ENCODE peak calls at places on chromosome 17, in nine cellular contexts. S is uterus, M is HCT116, W is upper lobe of right lung, N is A549, R is endodermal cell, G is left lung, A is tibial artery, X is lung. V is an unnamed sample. For H3K4me1 and H3K9me3, the result is how much of the 10 kb centered on the place peaks cover.

GRCh38 chr17:21354796-21355385 is 21.3 kb upstream of the KCNJ12 start:
- DNase-seq in S (no peak), M (no peak), W (no peak), N (no peak), R (no peak), G (peak), A (no peak), X (no peak), V (no peak)

GRCh38 chr17:30336369-30337171 is 2.7 kb upstream of the TMIGD1 start:
- DNase-seq in S (no peak), M (peak), W (no peak), N (peak), R (peak), G (no peak), A (no peak), X (peak), V (peak)

GRCh38 chr17:73335591-73336503 is 24.0 kb upstream of the CDC42EP4 start:
- DNase-seq in S (no peak), M (no peak), W (no peak), N (no peak), R (no peak), G (peak), A (no peak), X (no peak), V (no peak)

GRCh38 chr17:752620-753219 is 656 bp upstream of the GEMIN4 start:
- DNase-seq in S (peak), M (no peak), W (peak), N (peak), R (peak), G (peak), A (peak), X (peak), V (peak)

GRCh38 chr17:8649157-8650118 is 18.9 kb upstream of the MYH10 start:
- DNase-seq in S (peak), M (no peak), W (no peak), N (no peak), R (no peak), G (no peak), A (peak), X (no peak), V (peak)

GRCh38 chr17:37162800-37163199 is 213.0 kb upstream of the C17orf78 start:
- DNase-seq in S (no peak), M (no peak), W (no peak), N (no peak), R (peak), G (no peak), A (no peak), X (no peak), V (no peak)

GRCh38 chr17:74339537-74340195 is 13.6 kb downstream of the KIF19 start:
- DNase-seq in S (no peak), M (no peak), W (no peak), N (no peak), R (no peak), G (no peak), A (no peak), X (no peak), V (no peak)

GRCh38 chr17:50556803-50557202 is 3.7 kb upstream of the CACNA1G start:
- DNase-seq in S (no peak), M (no peak), W (no peak), N (no peak), R (no peak), G (no peak), A (no peak), X (no peak), V (peak)

GRCh38 chr17:68514809-68515208 is 2.6 kb downstream of the PRKAR1A start:
- DNase-seq in S (no peak), M (no peak), W (no peak), N (no peak), R (peak), G (no peak), A (no peak), X (no peak), V (no peak)

GRCh38 chr17:63546308-63547082 is 3.8 kb upstream of the DCAF7 start:
- DNase-seq in S (no peak), M (no peak), W (peak), N (no peak), R (peak), G (peak), A (peak), X (no peak), V (no peak)

GRCh38 chr17:28744104-28744801 is 442 bp downstream of the TRAF4 start:
- DNase-seq in S (peak), M (no peak), W (peak), N (peak), R (peak), G (peak), A (no peak), X (peak), V (no peak)

GRCh38 chr17:15493031-15493750 is 25.8 kb upstream of the CDRT4 start:
- DNase-seq in S (no peak), M (no peak), W (no peak), N (no peak), R (peak), G (no peak), A (no peak), X (no peak), V (no peak)

GRCh38 chr17:8237175-8237574 is 10.7 kb downstream of the CTC1 start:
- DNase-seq in S (no peak), M (no peak), W (no peak), N (no peak), R (no peak), G (no peak), A (no peak), X (no peak), V (no peak)

GRCh38 chr17:79033741-79034501 is 10.0 kb downstream of the C1QTNF1 start:
- DNase-seq in S (no peak), M (no peak), W (peak), N (no peak), R (peak), G (peak), A (peak), X (no peak), V (peak)

GRCh38 chr17:68155692-68156091 is 92.2 kb upstream of the AMZ2 start:
- DNase-seq in S (no peak), M (no peak), W (no peak), N (no peak), R (no peak), G (no peak), A (no peak), X (no peak), V (no peak)

GRCh38 chr17:18866866-18867813 is 9.2 kb downstream of the PRPSAP2 start:
- DNase-seq in S (no peak), M (no peak), W (no peak), N (no peak), R (no peak), G (no peak), A (no peak), X (no peak), V (no peak)

GRCh38 chr17:40023590-40024292 is 8.5 kb downstream of the CSF3 start:
- DNase-seq in S (peak), M (no peak), W (peak), N (no peak), R (peak), G (peak), A (no peak), X (peak), V (peak)

GRCh38 chr17:82367724-82368524 is 3.6 kb upstream of the UTS2R start:
- DNase-seq in S (no peak), M (peak), W (no peak), N (no peak), R (peak), G (no peak), A (no peak), X (no peak), V (no peak)

GRCh38 chr17:49404906-49405305 is 9.8 kb downstream of the PHB1 start:
- DNase-seq in S (no peak), M (no peak), W (no peak), N (no peak), R (peak), G (no peak), A (no peak), X (no peak), V (no peak)

GRCh38 chr17:40109471-40109824 is 9.1 kb upstream of the NR1D1 start:
- DNase-seq in S (no peak), M (no peak), W (no peak), N (no peak), R (peak), G (no peak), A (peak), X (no peak), V (no peak)

GRCh38 chr17:58085039-58085715 is 2.0 kb downstream of the DYNLL2 start:
- DNase-seq in S (no peak), M (no peak), W (no peak), N (no peak), R (peak), G (no peak), A (no peak), X (no peak), V (no peak)

GRCh38 chr17:63440127-63440769 is 5.9 kb downstream of the CYB561 start:
- DNase-seq in S (no peak), M (no peak), W (no peak), N (no peak), R (peak), G (peak), A (no peak), X (no peak), V (no peak)

GRCh38 chr17:50946891-50947843 is 81.0 kb upstream of the TOB1 start:
- DNase-seq in S (peak), M (no peak), W (no peak), N (no peak), R (peak), G (no peak), A (peak), X (no peak), V (no peak)

GRCh38 chr17:36840796-36841195 is 96.5 kb upstream of the LHX1 start:
- DNase-seq in S (no peak), M (no peak), W (no peak), N (no peak), R (no peak), G (no peak), A (no peak), X (no peak), V (no peak)

GRCh38 chr17:2174048-2174447 is 119.1 kb downstream of the HIC1 start:
- DNase-seq in S (peak), M (no peak), W (no peak), N (no peak), R (no peak), G (no peak), A (no peak), X (no peak), V (no peak)
- H3K4me1 ChIP-seq in S (under half), M (under half), W (half or more), N (under half), R (under half), G (half or more), A (half or more), X (under half), V (half or more)

GRCh38 chr17:77510133-77510796 is 369.5 kb downstream of the SEC14L1 start:
- DNase-seq in S (no peak), M (no peak), W (peak), N (no peak), R (peak), G (peak), A (peak), X (no peak), V (no peak)

GRCh38 chr17:77515227-77515626 is 374.5 kb downstream of the SEC14L1 start:
- DNase-seq in S (no peak), M (no peak), W (no peak), N (no peak), R (peak), G (no peak), A (no peak), X (no peak), V (no peak)

GRCh38 chr17:77511514-77512061 is 370.8 kb downstream of the SEC14L1 start:
- DNase-seq in S (no peak), M (no peak), W (no peak), N (no peak), R (no peak), G (no peak), A (no peak), X (no peak), V (no peak)

GRCh38 chr17:77512062-77512946 is 371.5 kb downstream of the SEC14L1 start:
- DNase-seq in S (no peak), M (no peak), W (peak), N (no peak), R (peak), G (peak), A (no peak), X (no peak), V (no peak)

DNA sequence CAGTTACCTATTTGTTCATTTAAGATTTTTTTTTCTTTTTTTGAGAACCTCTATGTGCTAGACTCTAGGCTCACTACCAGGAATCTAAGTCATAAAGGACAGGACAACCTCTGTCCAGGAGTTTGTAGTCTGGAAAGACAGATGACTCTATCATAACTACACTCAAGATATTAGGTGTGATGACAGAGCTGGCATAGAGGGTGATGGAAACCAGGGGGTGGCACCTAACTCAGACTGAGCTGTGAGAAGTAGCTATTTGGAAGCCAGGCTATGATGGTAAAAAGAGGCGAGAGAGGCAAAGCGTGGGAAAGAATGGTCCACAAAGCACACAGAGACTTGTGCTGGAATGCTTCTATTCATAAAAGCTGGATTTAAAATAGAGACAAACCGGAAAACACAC is 372.3 kb downstream of the SEC14L1 start:
- DNase-seq in S (no peak), M (no peak), W (no peak), N (no peak), R (peak), G (no peak), A (no peak), X (no peak), V (no peak)
- TF ChIP-seq CTCF in S (no peak), M (no peak), W (no peak), N (no peak), R (no peak), G (no peak), A (no peak), X (no peak), V (no peak)

GRCh38 chr17:27158390-27158789 is 135.5 kb upstream of the WSB1 start:
- DNase-seq in S (no peak), M (no peak), W (no peak), N (no peak), R (no peak), G (no peak), A (peak), X (no peak), V (no peak)
- H3K9me3 ChIP-seq in S (under half), M (under half), W (under half), N (under half), R (half or more), G (under half), A (under half), X (under half), V (under half)

DNA sequence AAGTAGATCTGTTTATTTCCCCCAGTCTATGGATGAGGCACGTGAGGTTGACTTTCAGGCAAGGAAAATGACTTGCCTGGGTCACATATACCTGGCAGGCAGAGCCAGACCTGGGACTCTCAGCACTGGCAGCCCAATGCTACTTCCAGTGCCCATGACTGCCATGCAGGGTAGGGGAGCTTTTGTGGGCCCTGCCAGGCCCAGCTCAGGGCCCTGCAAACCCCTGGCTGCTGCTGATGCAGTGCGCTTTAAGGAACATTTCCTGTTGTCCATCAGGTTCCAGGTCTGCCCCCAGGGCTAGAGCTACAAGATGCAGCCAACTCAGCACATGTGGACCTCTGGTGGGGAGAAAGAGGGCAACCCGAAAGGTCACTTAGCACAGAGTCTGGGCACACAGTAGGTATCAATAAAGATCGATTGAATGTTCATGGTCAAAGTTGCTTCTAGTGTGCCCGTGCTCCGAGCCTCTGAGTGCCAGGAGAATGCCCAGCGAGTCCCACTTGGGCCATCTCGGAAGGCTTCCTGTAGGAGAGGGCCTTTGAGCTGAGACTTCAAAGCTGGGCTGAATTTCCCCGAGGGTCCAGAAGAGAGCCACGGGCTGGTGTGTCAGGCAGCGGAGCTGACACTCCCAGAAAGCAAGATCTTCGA is 513 bp upstream of the TBX21 start:
- DNase-seq in S (no peak), M (no peak), W (peak), N (no peak), R (no peak), G (no peak), A (peak), X (no peak), V (no peak)
- H3K4me1 ChIP-seq in S (under half), M (under half), W (under half), N (under half), R (under half), G (under half), A (under half), X (under half), V (under half)

DNA sequence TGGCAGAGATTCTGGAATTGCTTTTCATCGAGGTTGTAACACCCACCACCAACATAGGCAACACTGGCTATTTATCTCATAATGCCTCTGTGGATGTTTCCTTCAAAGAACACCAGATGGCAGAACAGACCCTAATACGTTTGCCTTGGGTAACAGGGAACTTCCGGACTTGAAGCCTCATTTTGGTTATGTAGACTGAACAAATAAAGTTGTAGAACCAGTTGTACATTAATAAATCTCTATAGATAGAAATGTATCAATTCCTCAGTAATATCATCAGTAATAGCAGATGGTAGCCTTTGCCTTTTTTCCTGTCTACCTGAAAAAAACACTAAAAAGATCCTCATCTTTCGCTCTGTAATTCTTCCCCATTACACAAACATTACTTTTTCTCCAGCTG is 25.9 kb upstream of the APOH start:
- DNase-seq in S (peak), M (peak), W (no peak), N (no peak), R (no peak), G (no peak), A (no peak), X (no peak), V (peak)
- TF ChIP-seq CTCF in S (peak), M (peak), W (peak), N (peak), R (peak), G (peak), A (peak), X (peak), V (peak)

DNA sequence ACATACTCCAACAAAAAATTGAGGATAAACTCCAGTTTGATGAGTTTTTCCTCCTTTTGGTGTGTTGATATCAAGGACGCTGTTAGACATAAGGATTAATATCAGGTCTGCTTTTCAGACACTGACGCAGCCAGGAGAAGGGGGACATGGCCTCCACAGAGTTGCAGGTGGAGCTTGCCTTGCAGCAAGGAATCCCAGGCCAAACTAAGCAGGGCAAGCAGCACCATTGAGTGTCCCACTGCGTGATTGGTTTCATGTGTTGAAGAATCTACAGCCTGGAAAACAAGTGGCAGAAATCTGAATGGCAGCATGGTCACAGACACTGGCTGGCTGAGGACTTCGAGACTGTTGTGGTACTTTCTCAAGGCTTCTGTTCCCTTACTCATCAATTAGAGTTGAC is 777.6 kb downstream of the KCNJ18 start:
- DNase-seq in S (no peak), M (no peak), W (no peak), N (no peak), R (no peak), G (no peak), A (no peak), X (no peak), V (no peak)
- H3K9me3 ChIP-seq in S (under half), M (under half), W (under half), N (under half), R (half or more), G (under half), A (under half), X (under half), V (under half)

GRCh38 chr17:31584436-31585279 is 193.2 kb downstream of the RAB11FIP4 start:
- DNase-seq in S (no peak), M (no peak), W (no peak), N (no peak), R (no peak), G (no peak), A (no peak), X (no peak), V (no peak)

GRCh38 chr17:31582151-31582907 is 190.9 kb downstream of the RAB11FIP4 start:
- DNase-seq in S (peak), M (no peak), W (peak), N (no peak), R (no peak), G (peak), A (peak), X (no peak), V (peak)

GRCh38 chr17:31581491-31581890 is 190.0 kb downstream of the RAB11FIP4 start:
- DNase-seq in S (no peak), M (no peak), W (no peak), N (no peak), R (no peak), G (no peak), A (peak), X (peak), V (peak)

GRCh38 chr17:31585280-31585630 is 193.8 kb downstream of the RAB11FIP4 start:
- DNase-seq in S (no peak), M (no peak), W (no peak), N (no peak), R (no peak), G (no peak), A (no peak), X (no peak), V (no peak)

GRCh38 chr17:31583795-31584340 is 192.4 kb downstream of the RAB11FIP4 start:
- DNase-seq in S (no peak), M (no peak), W (no peak), N (no peak), R (no peak), G (no peak), A (no peak), X (no peak), V (no peak)
- H3K4me1 ChIP-seq in S (under half), M (under half), W (under half), N (under half), R (under half), G (under half), A (half or more), X (under half), V (under half)

V was measured in heart right ventricle.